ENCODE peak calls at places on chromosomes 1 and 21, in seven cellular contexts. R is K562, F is A549, E is adrenal gland, M is HCT116, B is body of pancreas, X is IMR-90. G is an unnamed sample. For H3K4me1, the result is how much of the 10 kb centered on the place peaks cover.

GRCh38 chr21:28207776-28208175 is 784.9 kb downstream of the LTN1 start:
- DNase-seq in R (no peak), M (no peak), F (no peak), E (no peak), B (no peak), X (peak), G (no peak)

GRCh38 chr1:211329764-211330201 is 3.1 kb downstream of the TRAF5 start:
- DNase-seq in E (peak), F (no peak), R (no peak), M (no peak), X (no peak), B (no peak), G (no peak)

GRCh38 chr1:64282353-64282752 is 78.9 kb downstream of the UBE2U start:
- DNase-seq in M (no peak), R (no peak), F (no peak), B (peak), E (no peak), X (no peak), G (no peak)

GRCh38 chr1:204641455-204641854 is 44.1 kb downstream of the LRRN2 start:
- DNase-seq in X (no peak), B (no peak), R (no peak), F (no peak), E (no peak), M (no peak), G (no peak)

GRCh38 chr21:37917612-37918011 is 1.4 kb upstream of the KCNJ6 start:
- DNase-seq in F (no peak), R (no peak), X (peak), B (no peak), E (no peak), M (no peak), G (no peak)

GRCh38 chr1:17281775-17282181 is 26.2 kb upstream of the PADI4 start:
- DNase-seq in B (no peak), E (peak), F (no peak), X (no peak), M (no peak), R (no peak), G (no peak)

GRCh38 chr1:210057593-210057992 is 119.6 kb downstream of the SYT14 start:
- DNase-seq in F (no peak), M (no peak), E (no peak), B (no peak), R (no peak), X (no peak), G (no peak)

GRCh38 chr1:205447457-205448415 is 8.1 kb downstream of the BLACAT1 start:
- DNase-seq in M (no peak), E (no peak), F (no peak), R (peak), B (no peak), X (no peak), G (no peak)

GRCh38 chr21:45972353-45972715 is 9.2 kb upstream of the COL6A1 start:
- DNase-seq in R (no peak), M (no peak), F (no peak), B (no peak), X (no peak), E (no peak), G (peak)

GRCh38 chr1:189658381-189658780 is 819.3 kb downstream of the BRINP3 start:
- DNase-seq in F (no peak), M (peak), X (no peak), R (no peak), E (no peak), B (no peak), G (no peak)

GRCh38 chr1:12457771-12458170 is 160.2 kb downstream of the DHRS3 start:
- DNase-seq in F (no peak), B (no peak), E (no peak), X (no peak), R (no peak), M (no peak), G (no peak)

GRCh38 chr1:54160351-54160750 is 7.6 kb upstream of the CDCP2 start:
- DNase-seq in M (no peak), B (no peak), E (no peak), R (no peak), X (no peak), F (no peak), G (no peak)

GRCh38 chr1:239125027-239125426 is 261.3 kb upstream of the CHRM3 start:
- DNase-seq in M (no peak), X (no peak), F (no peak), R (no peak), E (no peak), B (no peak), G (no peak)

GRCh38 chr1:47664356-47664755 is 226.5 kb downstream of the FOXD2 start:
- DNase-seq in F (no peak), X (no peak), B (no peak), E (no peak), R (no peak), M (no peak), G (no peak)

GRCh38 chr1:169680377-169681019 is 30.9 kb downstream of the SELL start:
- DNase-seq in M (no peak), E (no peak), F (no peak), R (no peak), X (no peak), B (no peak), G (no peak)

GRCh38 chr1:88890790-88891317 is 513 bp downstream of the GTF2B start:
- DNase-seq in M (no peak), X (peak), F (no peak), B (peak), R (no peak), E (peak), G (no peak)

GRCh38 chr21:37683396-37684114 is 232.7 kb downstream of the KCNJ6 start:
- DNase-seq in M (no peak), E (no peak), B (no peak), F (no peak), R (no peak), X (no peak), G (no peak)

DNA sequence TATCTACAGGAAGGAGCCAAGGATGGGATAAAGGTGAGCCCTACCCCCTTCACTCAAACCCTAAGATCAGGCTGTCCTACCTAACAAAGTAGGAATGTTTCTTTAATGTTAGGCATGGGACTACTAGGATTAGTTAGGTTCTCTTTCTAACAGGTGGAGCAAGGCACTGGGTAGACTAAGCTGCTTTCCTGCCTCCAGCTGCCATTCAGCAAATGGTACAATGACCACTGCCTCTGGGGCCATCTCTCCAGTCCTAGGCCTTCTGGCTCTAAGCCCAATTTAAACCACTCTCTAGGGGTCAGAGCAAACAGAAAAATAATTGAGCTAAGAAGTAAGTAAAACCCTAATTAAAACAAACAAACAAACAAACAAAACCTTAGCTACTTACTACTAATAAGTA is 15.7 kb upstream of the IPO9 start:
- DNase-seq in F (no peak), M (no peak), R (no peak), X (no peak), E (no peak), B (no peak), G (no peak)
- TF ChIP-seq POLR2A in F (no peak), M (no peak), R (no peak), X (no peak), E (no peak), B (no peak), G (no peak)

DNA sequence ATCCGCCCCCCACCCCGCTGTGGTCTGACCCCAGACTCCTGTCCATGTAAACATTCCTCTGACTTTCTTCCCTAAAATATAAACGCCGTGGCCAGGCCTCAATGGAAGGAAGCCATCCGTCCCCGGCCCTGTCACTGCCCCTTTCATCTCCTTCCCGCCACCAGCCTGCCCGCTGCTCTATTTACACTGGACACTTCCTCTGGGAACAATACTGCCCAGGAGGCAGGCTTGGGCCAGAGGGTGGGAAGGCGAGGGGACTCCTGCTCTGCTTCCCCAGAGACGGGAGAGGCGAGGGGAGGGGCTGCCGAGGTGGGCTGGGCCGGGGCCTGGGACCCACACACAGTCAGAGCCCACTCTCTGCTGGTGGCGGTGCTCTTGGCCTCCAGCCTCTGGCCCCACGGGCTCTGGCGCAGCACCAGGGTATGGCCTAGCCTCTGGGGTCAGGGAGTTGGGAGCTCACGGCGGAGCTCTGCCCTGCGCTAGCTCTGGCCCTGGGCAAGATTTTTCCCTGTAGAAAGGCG is 128.1 kb downstream of the CASZ1 start:
- DNase-seq in F (no peak), M (no peak), R (no peak), E (peak), X (no peak), B (no peak), G (no peak)
- H3K4me1 ChIP-seq in F (under half), M (under half), R (under half), E (under half), X (under half), B (half or more), G (half or more)

DNA sequence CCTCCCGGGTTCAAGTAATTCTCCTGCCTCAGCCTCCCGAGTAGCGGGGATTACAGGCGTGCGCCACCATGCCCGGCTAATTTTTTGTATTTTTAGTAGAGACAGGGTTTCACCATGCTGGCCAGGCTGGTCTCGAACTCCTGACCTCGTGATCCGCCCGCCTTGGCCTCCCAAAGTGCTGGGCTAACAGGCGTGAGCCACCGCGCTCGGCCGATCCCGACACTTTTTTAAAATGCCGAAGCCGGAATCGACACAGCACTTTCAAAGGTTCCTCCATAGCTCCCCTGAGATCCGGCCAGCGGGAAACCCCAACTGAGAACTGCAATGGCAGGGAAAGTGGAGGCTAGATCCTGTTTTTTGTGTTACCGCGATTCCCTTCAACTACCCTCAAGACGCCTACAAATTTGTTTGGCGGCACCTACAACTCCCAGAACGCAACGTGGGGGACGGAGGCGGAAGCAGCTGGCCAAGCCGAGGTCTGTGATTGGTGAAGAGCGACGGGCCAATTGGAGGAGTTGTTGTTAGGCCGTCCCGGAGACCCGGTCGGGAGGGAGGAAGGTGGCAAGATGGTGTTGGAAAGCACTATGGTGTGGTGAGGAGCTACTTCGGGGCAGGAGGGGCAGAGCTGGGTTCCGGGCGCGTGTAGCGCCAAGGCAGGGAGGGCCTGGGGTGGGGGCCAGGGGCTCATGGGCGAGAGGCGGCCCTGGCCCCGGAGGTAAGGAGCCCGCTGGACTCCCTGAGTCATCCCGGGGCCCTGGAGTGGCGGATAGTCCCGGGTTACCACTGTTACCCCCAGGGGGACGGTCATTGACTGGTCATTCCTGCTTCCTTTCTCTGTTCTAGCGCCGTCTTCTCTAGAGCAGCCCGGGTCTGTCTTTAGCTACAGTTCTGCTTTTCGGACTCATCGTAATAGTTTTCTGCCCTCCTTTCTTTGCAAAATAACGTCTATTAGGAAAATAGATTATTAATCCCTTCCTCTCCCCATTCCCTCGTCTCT is at the start of gene PSMD4:
- DNase-seq in F (peak), X (peak), E (peak), B (peak), M (peak), R (peak), G (peak)
- TF ChIP-seq POLR2A in F (peak), X (peak), E (peak), B (peak), M (peak), R (peak), G (no peak)

GRCh38 chr1:200526709-200527612 is 93.6 kb downstream of the KIF14 start:
- DNase-seq in F (no peak), R (no peak), X (peak), M (no peak), E (no peak), B (no peak), G (no peak)
- H3K4me1 ChIP-seq in F (under half), R (under half), X (under half), M (under half), E (under half), B (under half), G (under half)

DNA sequence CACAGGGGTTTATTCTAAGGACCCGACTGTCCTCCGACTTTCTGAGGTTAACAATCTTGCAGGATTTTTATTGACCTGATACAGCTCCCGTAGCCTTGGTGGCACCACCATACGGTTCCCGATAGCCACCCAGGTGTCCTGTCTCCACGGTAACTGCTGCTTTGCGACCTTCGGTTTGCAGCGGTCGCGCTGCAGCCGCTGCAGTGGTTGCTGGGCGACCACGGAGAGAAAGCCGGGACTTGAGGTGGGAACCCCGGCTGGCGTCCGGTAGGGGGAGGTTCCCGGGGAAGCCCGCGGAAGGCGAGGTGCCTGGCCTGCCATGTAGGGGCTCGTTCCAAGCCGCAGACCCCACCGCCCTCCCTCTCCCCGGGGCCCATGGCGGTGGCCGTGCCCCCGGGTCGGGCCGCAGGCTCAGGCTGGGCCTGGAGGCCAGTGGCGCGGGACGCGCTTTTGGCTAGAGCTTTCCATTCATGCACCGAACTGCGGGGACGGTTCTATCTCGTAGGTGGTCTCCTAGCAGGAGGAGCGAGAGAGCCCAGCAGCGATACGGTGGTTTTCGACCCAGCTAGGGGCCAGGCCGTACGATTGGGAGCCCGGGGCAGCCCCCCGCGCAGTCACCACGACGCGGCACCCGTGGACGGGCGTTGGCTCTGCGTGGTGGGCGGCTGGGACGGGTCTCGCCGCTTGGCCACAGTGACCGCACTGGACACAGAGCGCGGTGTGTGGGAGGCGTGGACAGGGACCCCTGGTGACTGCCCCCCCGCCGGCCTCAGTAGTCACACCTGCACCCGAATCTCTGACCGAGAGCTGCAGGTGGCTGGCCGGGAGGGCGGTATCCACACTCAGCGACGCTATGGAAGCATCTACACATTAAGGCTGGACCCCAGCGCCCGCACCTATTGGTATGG is at the start of gene KLHDC9:
- DNase-seq in B (peak), M (peak), E (peak), X (peak), F (peak), R (no peak), G (peak)
- TF ChIP-seq POLR2A in B (peak), M (no peak), E (no peak), X (no peak), F (no peak), R (no peak), G (no peak)

GRCh38 chr1:7962011-7962335 is 462 bp downstream of the PARK7 start:
- DNase-seq in E (no peak), X (no peak), M (no peak), R (no peak), F (no peak), B (no peak), G (no peak)
- H3K4me1 ChIP-seq in E (under half), X (under half), M (under half), R (under half), F (under half), B (under half), G (under half)

GRCh38 chr1:2561898-2562895 is 6.0 kb downstream of the TNFRSF14 start:
- DNase-seq in X (no peak), E (no peak), B (no peak), F (no peak), M (no peak), R (peak), G (no peak)

GRCh38 chr1:2566106-2567045 is 10.2 kb downstream of the TNFRSF14 start:
- DNase-seq in M (no peak), B (no peak), R (no peak), X (no peak), E (no peak), F (no peak), G (no peak)

GRCh38 chr1:2564815-2565415 is 8.7 kb downstream of the TNFRSF14 start:
- DNase-seq in F (no peak), R (no peak), M (no peak), B (no peak), X (no peak), E (no peak), G (no peak)

GRCh38 chr1:2563205-2563604 is 7.0 kb downstream of the TNFRSF14 start:
- DNase-seq in B (no peak), E (no peak), R (no peak), X (no peak), M (no peak), F (no peak), G (no peak)

GRCh38 chr1:2564006-2564814 is 8.0 kb downstream of the TNFRSF14 start:
- DNase-seq in R (no peak), M (no peak), F (no peak), E (no peak), B (no peak), X (no peak), G (no peak)
- TF ChIP-seq POLR2A in R (no peak), M (no peak), F (no peak), E (no peak), B (no peak), X (no peak), G (no peak)